ENCODE peak calls at places on chromosome 5, in five cellular contexts. F is GM23248; I is CD4-positive, CD25-positive, alpha-beta regulatory T cell; K is CD4-positive, alpha-beta T cell; S is heart right ventricle. C is an unnamed sample.

GRCh38 chr5:147482426-147483196 is 27.3 kb downstream of the DPYSL3 start:
- DNase-seq in F (peak; percentile 29), I (no peak), K (no peak), S (no peak), C (no peak)

GRCh38 chr5:59999056-59999455 is 105.5 kb upstream of the PDE4D start:
- DNase-seq in I (no peak), K (no peak), S (no peak), F (no peak), C (peak; percentile 16)

GRCh38 chr5:77640577-77641396 is 2.3 kb upstream of the OTP start:
- DNase-seq in I (no peak), F (no peak), S (no peak), K (no peak), C (no peak)

GRCh38 chr5:92687793-92688467 is 893.1 kb downstream of the NR2F1-AS1 start:
- DNase-seq in K (no peak), F (peak; percentile 41), S (no peak), I (no peak), C (no peak)

GRCh38 chr5:136979131-136979530 is 520.0 kb downstream of the SPOCK1 start:
- DNase-seq in S (no peak), F (peak; percentile 6), K (no peak), I (no peak), C (no peak)

GRCh38 chr5:58240286-58240685 is 219.6 kb downstream of the PLK2 start:
- DNase-seq in F (peak; percentile 71), I (no peak), S (no peak), K (no peak), C (no peak)

GRCh38 chr5:68374770-68375518 is 159.4 kb downstream of the PIK3R1 start:
- DNase-seq in K (no peak), F (peak; percentile 20), S (no peak), I (no peak), C (no peak)

GRCh38 chr5:37189355-37189754 is 59.8 kb downstream of the CPLANE1 start:
- DNase-seq in K (no peak), I (no peak), S (no peak), F (peak; percentile 47), C (no peak)

GRCh38 chr5:160235731-160236130 is 6.4 kb downstream of the FABP6 start:
- DNase-seq in I (no peak), K (no peak), S (no peak), F (no peak), C (no peak)

GRCh38 chr5:149831492-149831891 is 101.4 kb downstream of the PPARGC1B start:
- DNase-seq in S (no peak), I (no peak), F (peak; percentile 47), K (no peak), C (no peak)

GRCh38 chr5:96243203-96243602 is 189.8 kb downstream of the PCSK1 start:
- DNase-seq in K (no peak), F (peak; percentile 60), I (no peak), S (no peak), C (no peak)

GRCh38 chr5:122608222-122608621 is 166.7 kb upstream of the SNX2 start:
- DNase-seq in S (no peak), I (no peak), F (no peak), K (no peak), C (no peak)

GRCh38 chr5:132475531-132475930 is 15.0 kb downstream of the IRF1 start:
- DNase-seq in S (no peak), I (no peak), K (no peak), F (no peak), C (no peak)

GRCh38 chr5:142324377-142324870 is 397 bp downstream of the SPRY4 start:
- DNase-seq in K (no peak), F (peak; percentile 86), S (no peak), I (no peak), C (no peak)

GRCh38 chr5:59843511-59844230 is 49.9 kb downstream of the PDE4D start:
- DNase-seq in K (no peak), F (no peak), I (no peak), S (no peak), C (no peak)

GRCh38 chr5:181050016-181050415 is 9.9 kb downstream of the BTNL9 start:
- DNase-seq in K (no peak), I (no peak), F (no peak), S (no peak), C (no peak)

GRCh38 chr5:152349683-152350526 is 55.2 kb downstream of the NMUR2 start:
- DNase-seq in K (no peak), S (peak; percentile 10), F (peak; percentile 61), I (peak; percentile 2), C (no peak)

GRCh38 chr5:111668713-111669112 is 88.3 kb downstream of the NREP start:
- DNase-seq in K (no peak), S (no peak), F (peak; percentile 76), I (no peak), C (no peak)

GRCh38 chr5:172334641-172335040 is 51.1 kb upstream of the UBTD2 start:
- DNase-seq in S (no peak), I (no peak), K (no peak), F (no peak), C (no peak)

GRCh38 chr5:94040591-94041148 is 299.3 kb upstream of the POU5F2 start:
- DNase-seq in I (no peak), F (no peak), K (no peak), S (no peak), C (no peak)

DNA sequence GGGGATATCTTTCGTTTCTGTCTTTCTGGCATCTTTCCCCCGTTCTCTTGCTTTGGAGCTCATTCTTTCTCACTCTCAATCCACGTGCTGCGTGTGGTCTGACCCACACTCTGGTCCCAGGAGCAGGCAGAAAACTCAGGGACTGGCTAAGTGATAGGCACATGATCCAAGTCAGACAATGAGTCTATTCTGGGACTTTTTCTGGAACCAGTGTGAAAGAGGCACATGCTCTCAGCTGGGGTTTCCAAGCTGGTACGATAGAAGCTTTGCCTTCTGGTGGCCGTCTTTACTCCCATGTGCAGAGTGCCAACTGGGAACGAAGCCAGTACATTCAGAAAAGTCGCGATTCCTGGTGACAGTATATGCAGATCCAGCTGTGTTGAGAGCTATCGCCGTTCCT is 94.4 kb downstream of the PDZD2 start:
- DNase-seq in F (no peak), S (peak; percentile 42), I (no peak), K (no peak), C (no peak)
- H3K27ac ChIP-seq in F (no peak overlapping the region), S (peak overlapping the region; percentile 39), I (no peak overlapping the region), K (no peak overlapping the region), C (no peak overlapping the region)

GRCh38 chr5:139666551-139666950 is 18.4 kb downstream of the CXXC5 start:
- DNase-seq in I (no peak), F (peak; percentile 43), K (no peak), S (no peak), C (no peak)
- H3K27ac ChIP-seq in I (no peak overlapping the region), F (peak overlapping the region; percentile 91), K (no peak overlapping the region), S (peak overlapping the region; percentile 91), C (peak overlapping the region; percentile 36)

GRCh38 chr5:52842111-52842510 is 54.4 kb downstream of the ITGA1 start:
- DNase-seq in I (no peak), F (peak; percentile 9), S (no peak), K (no peak), C (no peak)
- H3K27ac ChIP-seq in I (no peak overlapping the region), F (no peak overlapping the region), S (no peak overlapping the region), K (no peak overlapping the region), C (no peak overlapping the region)

GRCh38 chr5:173602423-173602822 is 14.0 kb downstream of the BOD1 start:
- DNase-seq in K (no peak), S (no peak), I (no peak), F (peak; percentile 61), C (no peak)
- H3K27ac ChIP-seq in K (no peak overlapping the region), S (no peak overlapping the region), I (no peak overlapping the region), F (no peak overlapping the region), C (no peak overlapping the region)

GRCh38 chr5:79235222-79235577 is 731 bp upstream of the JMY start:
- DNase-seq in K (no peak), S (no peak), F (peak; percentile 51), I (peak; percentile 25), C (no peak)

GRCh38 chr5:79236970-79237734 is 1.2 kb downstream of the JMY start:
- DNase-seq in S (peak; percentile 17), I (peak; percentile 44), F (peak; percentile 73), K (peak; percentile 2), C (no peak)

GRCh38 chr5:79236364-79236969 is 536 bp downstream of the JMY start:
- DNase-seq in S (no peak), F (peak; percentile 68), I (no peak), K (peak; percentile 6), C (no peak)

GRCh38 chr5:79237735-79238560 is 2.0 kb downstream of the JMY start:
- DNase-seq in I (peak; percentile 33), S (no peak), F (peak; percentile 17), K (no peak), C (no peak)

DNA sequence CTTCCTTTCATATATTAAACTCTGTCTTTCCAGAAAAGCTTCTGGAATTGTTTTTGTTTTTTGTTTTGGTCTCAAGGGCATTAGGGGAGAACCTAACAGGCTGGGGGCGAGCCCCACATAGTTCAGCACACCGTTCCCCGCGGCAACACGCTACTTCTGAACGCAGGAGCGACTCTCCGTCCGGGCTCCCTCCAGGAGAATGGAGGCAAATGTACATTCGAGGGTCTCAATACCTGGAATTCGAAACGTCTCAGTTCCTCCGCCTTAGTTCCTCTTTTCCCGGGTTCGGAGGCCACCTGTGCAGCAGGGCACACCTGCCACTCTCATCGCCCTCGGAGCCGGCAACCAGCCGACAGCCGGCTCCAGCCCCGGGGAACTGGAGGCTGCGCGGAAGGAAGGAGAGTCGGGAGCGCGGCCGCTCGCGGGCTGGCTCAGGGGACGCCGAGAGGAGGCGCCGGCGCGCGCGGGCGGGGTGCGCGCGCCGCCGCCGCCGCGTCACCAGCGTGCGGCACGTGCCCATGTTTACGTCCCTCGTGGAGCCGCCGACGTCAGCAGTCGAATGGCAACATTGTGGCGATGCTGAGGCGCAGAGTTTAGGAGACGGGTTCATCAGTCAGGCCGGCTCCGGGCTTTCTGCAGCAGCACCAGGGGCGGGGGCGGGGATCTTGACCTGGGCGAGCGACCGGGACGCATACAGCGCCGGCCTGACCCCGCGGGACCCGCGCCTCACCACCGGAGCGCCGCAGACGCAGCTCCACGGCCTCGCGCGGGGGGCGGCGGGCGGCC is at the start of gene JMY:
- DNase-seq in K (peak; percentile 75), I (peak; percentile 86), F (peak; percentile 96), S (peak; percentile 86), C (no peak)
- H3K27ac ChIP-seq in K (peak within 1 kb of the TSS; percentile 89), I (peak within 1 kb of the TSS; percentile 93), F (peak within 1 kb of the TSS; percentile 87), S (peak within 1 kb of the TSS; percentile 84), C (no peak within 1 kb of the TSS)

GRCh38 chr5:56610093-56610698 is 205.2 kb upstream of the MAP3K1 start:
- DNase-seq in I (no peak), K (no peak), S (no peak), F (no peak), C (no peak)
- H3K27ac ChIP-seq in I (no peak overlapping the region), K (no peak overlapping the region), S (no peak overlapping the region), F (no peak overlapping the region), C (no peak overlapping the region)

GRCh38 chr5:127757576-127757975 is 54.4 kb downstream of the CCDC192 start:
- DNase-seq in I (no peak), S (peak; percentile 40), K (no peak), F (peak; percentile 66), C (no peak)
- H3K27ac ChIP-seq in I (no peak overlapping the region), S (no peak overlapping the region), K (no peak overlapping the region), F (no peak overlapping the region), C (no peak overlapping the region)

C was measured in SK-N-MC.